ENCODE peak calls at places on chromosome 11, in five cellular contexts. One of them, this sample, is unnamed.

GRCh38 chr11:71125150-71125549 is 127.2 kb downstream of the SHANK2 start:
- DNase-seq in upper lobe of right lung: no peak
- DNase-seq in right atrium auricular region: no peak
- DNase-seq in A549: no peak
- DNase-seq in spleen: no peak
- DNase-seq in this sample: no peak

GRCh38 chr11:16811136-16812020 is 72.9 kb downstream of the C11orf58 start:
- DNase-seq in upper lobe of right lung: no peak
- DNase-seq in right atrium auricular region: no peak
- DNase-seq in A549: no peak
- DNase-seq in spleen: peak; percentile 53
- DNase-seq in this sample: no peak

GRCh38 chr11:911890-912219 is 1.2 kb upstream of the CHID1 start:
- DNase-seq in upper lobe of right lung: no peak
- DNase-seq in right atrium auricular region: no peak
- DNase-seq in A549: no peak
- DNase-seq in spleen: no peak
- DNase-seq in this sample: no peak

GRCh38 chr11:44593194-44593593 is 27.7 kb downstream of the CD82 start:
- DNase-seq in upper lobe of right lung: no peak
- DNase-seq in right atrium auricular region: no peak
- DNase-seq in A549: no peak
- DNase-seq in spleen: no peak
- DNase-seq in this sample: no peak

GRCh38 chr11:62142921-62143320 is 19.1 kb downstream of the INCENP start:
- DNase-seq in upper lobe of right lung: peak; percentile 52
- DNase-seq in right atrium auricular region: no peak
- DNase-seq in A549: no peak
- DNase-seq in spleen: peak; percentile 42
- DNase-seq in this sample: no peak

GRCh38 chr11:119316729-119317591 is at the start of gene MCAM:
- DNase-seq in upper lobe of right lung: no peak
- DNase-seq in right atrium auricular region: no peak
- DNase-seq in A549: no peak
- DNase-seq in spleen: no peak
- DNase-seq in this sample: peak; percentile 79

GRCh38 chr11:824292-824880 is 3.3 kb upstream of the CRACR2B start:
- DNase-seq in upper lobe of right lung: no peak
- DNase-seq in right atrium auricular region: no peak
- DNase-seq in A549: no peak
- DNase-seq in spleen: peak; percentile 80
- DNase-seq in this sample: peak; percentile 94

GRCh38 chr11:76747428-76747979 is 35.7 kb upstream of the TSKU start:
- DNase-seq in upper lobe of right lung: no peak
- DNase-seq in right atrium auricular region: no peak
- DNase-seq in A549: no peak
- DNase-seq in spleen: no peak
- DNase-seq in this sample: no peak

GRCh38 chr11:70317576-70318305 is 47.3 kb downstream of the PPFIA1 start:
- DNase-seq in upper lobe of right lung: no peak
- DNase-seq in right atrium auricular region: no peak
- DNase-seq in A549: no peak
- DNase-seq in spleen: no peak
- DNase-seq in this sample: no peak

GRCh38 chr11:31824791-31825452 is 13.8 kb upstream of the PAX6 start:
- DNase-seq in upper lobe of right lung: no peak
- DNase-seq in right atrium auricular region: no peak
- DNase-seq in A549: no peak
- DNase-seq in spleen: no peak
- DNase-seq in this sample: no peak

GRCh38 chr11:3056296-3057068 is 741 bp downstream of the CARS1 start:
- DNase-seq in upper lobe of right lung: no peak
- DNase-seq in right atrium auricular region: no peak
- DNase-seq in A549: no peak
- DNase-seq in spleen: no peak
- DNase-seq in this sample: no peak

GRCh38 chr11:109511598-109511997 is 89.6 kb downstream of the C11orf87 start:
- DNase-seq in upper lobe of right lung: no peak
- DNase-seq in right atrium auricular region: no peak
- DNase-seq in A549: no peak
- DNase-seq in spleen: no peak
- DNase-seq in this sample: no peak

GRCh38 chr11:120801801-120802689 is 221.9 kb upstream of the TBCEL start:
- DNase-seq in upper lobe of right lung: no peak
- DNase-seq in right atrium auricular region: peak; percentile 71
- DNase-seq in A549: peak; percentile 50
- DNase-seq in spleen: no peak
- DNase-seq in this sample: peak; percentile 61

GRCh38 chr11:55457641-55458040 is 89.9 kb downstream of the OR4A15 start:
- DNase-seq in upper lobe of right lung: no peak
- DNase-seq in right atrium auricular region: no peak
- DNase-seq in A549: no peak
- DNase-seq in spleen: no peak
- DNase-seq in this sample: no peak

GRCh38 chr11:6812391-6813005 is 13.0 kb upstream of the OR6A2 start:
- DNase-seq in upper lobe of right lung: no peak
- DNase-seq in right atrium auricular region: no peak
- DNase-seq in A549: peak; percentile 35
- DNase-seq in spleen: no peak
- DNase-seq in this sample: no peak

GRCh38 chr11:44004452-44004833 is 43.3 kb upstream of the ACCSL start:
- DNase-seq in upper lobe of right lung: no peak
- DNase-seq in right atrium auricular region: peak; percentile 28
- DNase-seq in A549: no peak
- DNase-seq in spleen: no peak
- DNase-seq in this sample: no peak

GRCh38 chr11:9906043-9906791 is 242.3 kb downstream of the SWAP70 start:
- DNase-seq in upper lobe of right lung: no peak
- DNase-seq in right atrium auricular region: no peak
- DNase-seq in A549: peak; percentile 80
- DNase-seq in spleen: no peak
- DNase-seq in this sample: no peak

GRCh38 chr11:8262552-8263108 is 1.0 kb downstream of the LMO1 start:
- DNase-seq in upper lobe of right lung: peak; percentile 71
- DNase-seq in right atrium auricular region: no peak
- DNase-seq in A549: peak; percentile 41
- DNase-seq in spleen: peak; percentile 78
- DNase-seq in this sample: peak; percentile 38

GRCh38 chr11:112958670-112959069 is 2.5 kb upstream of the NCAM1 start:
- DNase-seq in upper lobe of right lung: no peak
- DNase-seq in right atrium auricular region: no peak
- DNase-seq in A549: peak; percentile 4
- DNase-seq in spleen: no peak
- DNase-seq in this sample: no peak

GRCh38 chr11:79208126-79208525 is 232.7 kb downstream of the TENM4 start:
- DNase-seq in upper lobe of right lung: no peak
- DNase-seq in right atrium auricular region: no peak
- DNase-seq in A549: no peak
- DNase-seq in spleen: no peak
- DNase-seq in this sample: no peak

GRCh38 chr11:119684361-119685072 is 44.5 kb downstream of the NECTIN1 start:
- DNase-seq in upper lobe of right lung: no peak
- DNase-seq in right atrium auricular region: no peak
- DNase-seq in A549: peak; percentile 13
- DNase-seq in spleen: no peak
- DNase-seq in this sample: no peak

GRCh38 chr11:126111458-126112116 is 48.9 kb upstream of the CDON start:
- DNase-seq in upper lobe of right lung: no peak
- DNase-seq in right atrium auricular region: no peak
- DNase-seq in A549: no peak
- DNase-seq in spleen: peak; percentile 41
- DNase-seq in this sample: no peak

GRCh38 chr11:117807482-117808272 is 10.7 kb upstream of the DSCAML1 start:
- DNase-seq in upper lobe of right lung: peak; percentile 86
- DNase-seq in right atrium auricular region: peak; percentile 91
- DNase-seq in A549: peak; percentile 54
- DNase-seq in spleen: peak; percentile 91
- DNase-seq in this sample: peak; percentile 93

GRCh38 chr11:14554959-14555358 is 34.8 kb upstream of the PSMA1 start:
- DNase-seq in upper lobe of right lung: no peak
- DNase-seq in right atrium auricular region: no peak
- DNase-seq in A549: no peak
- DNase-seq in spleen: no peak
- DNase-seq in this sample: no peak

GRCh38 chr11:119363874-119364590 is 17.5 kb downstream of the USP2 start:
- DNase-seq in upper lobe of right lung: peak; percentile 79
- DNase-seq in right atrium auricular region: no peak
- DNase-seq in A549: peak; percentile 31
- DNase-seq in spleen: peak; percentile 86
- DNase-seq in this sample: peak; percentile 54

GRCh38 chr11:29328961-29329441 is 687.8 kb downstream of the KCNA4 start:
- DNase-seq in upper lobe of right lung: no peak
- DNase-seq in right atrium auricular region: no peak
- DNase-seq in A549: peak; percentile 33
- DNase-seq in spleen: no peak
- DNase-seq in this sample: no peak

GRCh38 chr11:123231263-123231662 is 36.2 kb upstream of the CLMP start:
- DNase-seq in upper lobe of right lung: no peak
- DNase-seq in right atrium auricular region: no peak
- DNase-seq in A549: peak; percentile 38
- DNase-seq in spleen: no peak
- DNase-seq in this sample: no peak

GRCh38 chr11:119179983-119180382 is 5.3 kb upstream of the NHERF4 start:
- DNase-seq in upper lobe of right lung: no peak
- DNase-seq in right atrium auricular region: no peak
- DNase-seq in A549: no peak
- DNase-seq in spleen: no peak
- DNase-seq in this sample: no peak

GRCh38 chr11:46248270-46249102 is 29.0 kb upstream of the CREB3L1 start:
- DNase-seq in upper lobe of right lung: no peak
- DNase-seq in right atrium auricular region: no peak
- DNase-seq in A549: peak; percentile 76
- DNase-seq in spleen: no peak
- DNase-seq in this sample: no peak

GRCh38 chr11:70568504-70569172 is 170.3 kb downstream of the CTTN start:
- DNase-seq in upper lobe of right lung: peak; percentile 67
- DNase-seq in right atrium auricular region: peak; percentile 73
- DNase-seq in A549: no peak
- DNase-seq in spleen: peak; percentile 71
- DNase-seq in this sample: no peak

GRCh38 chr11:269146-269890 is 8.9 kb upstream of the NLRP6 start:
- DNase-seq in upper lobe of right lung: no peak
- DNase-seq in right atrium auricular region: peak; percentile 49
- DNase-seq in A549: no peak
- DNase-seq in spleen: peak; percentile 82
- DNase-seq in this sample: no peak

GRCh38 chr11:122085264-122085663 is 30.8 kb downstream of the BLID start:
- DNase-seq in upper lobe of right lung: no peak
- DNase-seq in right atrium auricular region: no peak
- DNase-seq in A549: no peak
- DNase-seq in spleen: no peak
- DNase-seq in this sample: no peak

GRCh38 chr11:128610765-128611617 is 23.6 kb upstream of the ETS1 start:
- DNase-seq in upper lobe of right lung: no peak
- DNase-seq in right atrium auricular region: no peak
- DNase-seq in A549: no peak
- DNase-seq in spleen: peak; percentile 94
- DNase-seq in this sample: no peak
- H3K27ac ChIP-seq in upper lobe of right lung: peak overlapping the region; percentile 47
- H3K27ac ChIP-seq in right atrium auricular region: no peak overlapping the region
- H3K27ac ChIP-seq in A549: no peak overlapping the region
- H3K27ac ChIP-seq in spleen: peak overlapping the region; percentile 82
- H3K27ac ChIP-seq in this sample: no peak overlapping the region

DNA sequence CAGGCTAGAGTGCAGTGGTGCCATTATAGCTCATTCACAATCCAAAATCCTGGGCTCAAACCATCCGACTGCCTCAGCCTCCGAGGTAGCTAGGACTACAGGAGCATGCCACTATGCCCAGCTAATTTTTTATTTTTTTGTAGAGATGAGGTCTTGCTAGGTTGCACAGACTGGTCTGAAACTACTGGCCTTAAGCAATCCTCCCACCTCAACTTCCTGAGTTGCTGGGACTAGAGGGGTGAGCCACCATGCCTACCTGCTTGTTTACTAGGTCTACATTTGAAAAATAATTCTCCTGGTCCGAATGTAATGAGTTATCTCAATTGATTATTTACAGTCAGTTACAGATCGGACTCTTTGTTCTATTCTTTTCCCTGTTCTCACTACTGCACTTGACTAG is 22.0 kb downstream of the TAF1D start:
- DNase-seq in upper lobe of right lung: no peak
- DNase-seq in right atrium auricular region: no peak
- DNase-seq in A549: no peak
- DNase-seq in spleen: no peak
- DNase-seq in this sample: no peak
- H3K4me3 ChIP-seq in upper lobe of right lung: no peak overlapping the region
- H3K4me3 ChIP-seq in right atrium auricular region: no peak overlapping the region
- H3K4me3 ChIP-seq in A549: no peak overlapping the region
- H3K4me3 ChIP-seq in spleen: no peak overlapping the region
- H3K4me3 ChIP-seq in this sample: no peak overlapping the region

GRCh38 chr11:75722669-75723042 is 5.0 kb downstream of the MOGAT2 start:
- DNase-seq in upper lobe of right lung: no peak
- DNase-seq in right atrium auricular region: no peak
- DNase-seq in A549: no peak
- DNase-seq in spleen: no peak
- DNase-seq in this sample: no peak

GRCh38 chr11:75721852-75722668 is 4.4 kb downstream of the MOGAT2 start:
- DNase-seq in upper lobe of right lung: no peak
- DNase-seq in right atrium auricular region: no peak
- DNase-seq in A549: no peak
- DNase-seq in spleen: no peak
- DNase-seq in this sample: no peak

GRCh38 chr11:75719639-75720239 is 2.1 kb downstream of the MOGAT2 start:
- DNase-seq in upper lobe of right lung: no peak
- DNase-seq in right atrium auricular region: no peak
- DNase-seq in A549: no peak
- DNase-seq in spleen: no peak
- DNase-seq in this sample: no peak

GRCh38 chr11:75719089-75719638 is 1.5 kb downstream of the MOGAT2 start:
- DNase-seq in upper lobe of right lung: no peak
- DNase-seq in right atrium auricular region: no peak
- DNase-seq in A549: no peak
- DNase-seq in spleen: peak; percentile 31
- DNase-seq in this sample: no peak

GRCh38 chr11:75720639-75721038 is 3.0 kb downstream of the MOGAT2 start:
- DNase-seq in upper lobe of right lung: no peak
- DNase-seq in right atrium auricular region: no peak
- DNase-seq in A549: no peak
- DNase-seq in spleen: peak; percentile 24
- DNase-seq in this sample: no peak
- H3K27ac ChIP-seq in upper lobe of right lung: no peak overlapping the region
- H3K27ac ChIP-seq in right atrium auricular region: no peak overlapping the region
- H3K27ac ChIP-seq in A549: no peak overlapping the region
- H3K27ac ChIP-seq in spleen: no peak overlapping the region
- H3K27ac ChIP-seq in this sample: no peak overlapping the region

GRCh38 chr11:111911563-111912401 is at the start of gene CRYAB:
- DNase-seq in upper lobe of right lung: peak; percentile 78
- DNase-seq in right atrium auricular region: peak; percentile 98
- DNase-seq in A549: no peak
- DNase-seq in spleen: no peak
- DNase-seq in this sample: peak; percentile 56
- H3K4me3 ChIP-seq in upper lobe of right lung: peak within 1 kb of the TSS; percentile 51
- H3K4me3 ChIP-seq in right atrium auricular region: peak within 1 kb of the TSS; percentile 66
- H3K4me3 ChIP-seq in A549: no peak within 1 kb of the TSS
- H3K4me3 ChIP-seq in spleen: no peak within 1 kb of the TSS
- H3K4me3 ChIP-seq in this sample: no peak within 1 kb of the TSS